ENCODE peak calls at places on chromosomes 3 and 15, in four cellular contexts. X, Z, L and G are unnamed samples.
A peak's percentile ranks its signal among the peaks of the same experiment; 100 is the strongest.

GRCh38 chr3:46372492-46373359 is 2.0 kb downstream of the CCR5 start:
- DNase-seq in L (peak; percentile 54), Z (peak; percentile 73), X (no peak), G (peak; percentile 47)

GRCh38 chr15:72342385-72342784 is 22.4 kb upstream of the CELF6 start:
- DNase-seq in L (peak; percentile 39), Z (peak; percentile 59), X (peak; percentile 22), G (no peak)

GRCh38 chr3:121202573-121202972 is 294.6 kb downstream of the STXBP5L start:
- DNase-seq in L (no peak), Z (no peak), X (no peak), G (no peak)

GRCh38 chr15:52100807-52101206 is 11.8 kb downstream of the BCL2L10 start:
- DNase-seq in X (peak; percentile 78), Z (peak; percentile 11), L (peak; percentile 94), G (peak; percentile 61)

GRCh38 chr3:128236667-128237066 is 83.4 kb downstream of the EEFSEC start:
- DNase-seq in X (no peak), L (no peak), Z (no peak), G (no peak)

GRCh38 chr15:66830358-66830757 is 128.3 kb downstream of the SMAD6 start:
- DNase-seq in X (no peak), Z (no peak), L (peak; percentile 75), G (peak; percentile 75)

GRCh38 chr3:82410366-82410765 is 648.9 kb upstream of the GBE1 start:
- DNase-seq in L (no peak), Z (peak; percentile 52), X (no peak), G (no peak)

GRCh38 chr3:187922704-187923393 is 177.6 kb upstream of the BCL6 start:
- DNase-seq in Z (peak; percentile 33), L (peak; percentile 82), X (no peak), G (no peak)

GRCh38 chr15:58923696-58924300 is 9.7 kb downstream of the SLTM start:
- DNase-seq in Z (no peak), L (no peak), X (no peak), G (no peak)

GRCh38 chr3:79515072-79515471 is 252.7 kb downstream of the ROBO1 start:
- DNase-seq in Z (no peak), X (no peak), L (no peak), G (peak; percentile 9)

GRCh38 chr15:58608129-58608590 is 141.3 kb downstream of the ADAM10 start:
- DNase-seq in Z (no peak), L (peak; percentile 66), X (no peak), G (peak; percentile 34)

GRCh38 chr15:44181410-44181809 is 13.7 kb downstream of the FRMD5 start:
- DNase-seq in Z (no peak), X (peak; percentile 51), L (no peak), G (no peak)

GRCh38 chr3:30308131-30308530 is 298.3 kb upstream of the TGFBR2 start:
- DNase-seq in Z (no peak), X (no peak), L (peak; percentile 50), G (peak; percentile 37)

GRCh38 chr3:158152186-158152585 is 42.3 kb downstream of the RSRC1 start:
- DNase-seq in L (peak; percentile 71), Z (no peak), X (no peak), G (peak; percentile 56)